ENCODE peak calls at places on chromosomes 12 and 14, in seven cellular contexts. One of them, this sample, is unnamed.

GRCh38 chr14:51436630-51437029 is 196.6 kb downstream of the TMX1 start:
- DNase-seq in AG09319: no peak
- DNase-seq in stomach: no peak
- DNase-seq in MM.1S: no peak
- DNase-seq in CD8-positive, alpha-beta T cell: no peak
- DNase-seq in activated B cell treated with CpG ODN at 0.5 μM for 24 hours: no peak
- DNase-seq in natural killer cell: no peak
- DNase-seq in this sample: no peak

GRCh38 chr14:36224176-36224575 is 47.7 kb upstream of the PTCSC3 start:
- DNase-seq in stomach: no peak
- DNase-seq in natural killer cell: no peak
- DNase-seq in CD8-positive, alpha-beta T cell: no peak
- DNase-seq in AG09319: no peak
- DNase-seq in MM.1S: no peak
- DNase-seq in activated B cell treated with CpG ODN at 0.5 μM for 24 hours: no peak
- DNase-seq in this sample: no peak

GRCh38 chr12:94761559-94761958 is 111.2 kb upstream of the TMCC3 start:
- DNase-seq in natural killer cell: no peak
- DNase-seq in AG09319: peak
- DNase-seq in activated B cell treated with CpG ODN at 0.5 μM for 24 hours: no peak
- DNase-seq in stomach: no peak
- DNase-seq in MM.1S: no peak
- DNase-seq in CD8-positive, alpha-beta T cell: no peak
- DNase-seq in this sample: peak

GRCh38 chr12:53427905-53428594 is 4.4 kb downstream of the AMHR2 start:
- DNase-seq in stomach: no peak
- DNase-seq in activated B cell treated with CpG ODN at 0.5 μM for 24 hours: no peak
- DNase-seq in AG09319: peak
- DNase-seq in natural killer cell: no peak
- DNase-seq in MM.1S: peak
- DNase-seq in CD8-positive, alpha-beta T cell: no peak
- DNase-seq in this sample: peak

GRCh38 chr12:51887476-51888315 is at the start of gene ANKRD33:
- DNase-seq in activated B cell treated with CpG ODN at 0.5 μM for 24 hours: no peak
- DNase-seq in MM.1S: no peak
- DNase-seq in stomach: peak
- DNase-seq in AG09319: no peak
- DNase-seq in CD8-positive, alpha-beta T cell: no peak
- DNase-seq in natural killer cell: no peak
- DNase-seq in this sample: no peak

GRCh38 chr14:101078892-101079221 is 175.3 kb upstream of the RTL1 start:
- DNase-seq in MM.1S: no peak
- DNase-seq in activated B cell treated with CpG ODN at 0.5 μM for 24 hours: peak
- DNase-seq in stomach: peak
- DNase-seq in natural killer cell: peak
- DNase-seq in CD8-positive, alpha-beta T cell: no peak
- DNase-seq in AG09319: no peak
- DNase-seq in this sample: no peak

GRCh38 chr12:3965096-3965495 is 91.9 kb upstream of the PARP11 start:
- DNase-seq in MM.1S: no peak
- DNase-seq in CD8-positive, alpha-beta T cell: no peak
- DNase-seq in activated B cell treated with CpG ODN at 0.5 μM for 24 hours: no peak
- DNase-seq in stomach: no peak
- DNase-seq in AG09319: no peak
- DNase-seq in natural killer cell: no peak
- DNase-seq in this sample: no peak

GRCh38 chr14:39176263-39177167 is 1.5 kb downstream of the PNN start:
- DNase-seq in MM.1S: no peak
- DNase-seq in activated B cell treated with CpG ODN at 0.5 μM for 24 hours: no peak
- DNase-seq in AG09319: no peak
- DNase-seq in CD8-positive, alpha-beta T cell: no peak
- DNase-seq in stomach: no peak
- DNase-seq in natural killer cell: no peak
- DNase-seq in this sample: no peak

GRCh38 chr12:26128180-26128579 is 3.3 kb upstream of the BHLHE41 start:
- DNase-seq in MM.1S: no peak
- DNase-seq in stomach: no peak
- DNase-seq in CD8-positive, alpha-beta T cell: no peak
- DNase-seq in AG09319: no peak
- DNase-seq in activated B cell treated with CpG ODN at 0.5 μM for 24 hours: no peak
- DNase-seq in natural killer cell: no peak
- DNase-seq in this sample: no peak

GRCh38 chr12:51393676-51394545 is 2.7 kb upstream of the GALNT6 start:
- DNase-seq in stomach: no peak
- DNase-seq in AG09319: peak
- DNase-seq in activated B cell treated with CpG ODN at 0.5 μM for 24 hours: no peak
- DNase-seq in natural killer cell: peak
- DNase-seq in MM.1S: no peak
- DNase-seq in CD8-positive, alpha-beta T cell: peak
- DNase-seq in this sample: peak

GRCh38 chr12:128783129-128783574 is 40.6 kb downstream of the SLC15A4 start:
- DNase-seq in CD8-positive, alpha-beta T cell: peak
- DNase-seq in natural killer cell: peak
- DNase-seq in MM.1S: no peak
- DNase-seq in stomach: no peak
- DNase-seq in activated B cell treated with CpG ODN at 0.5 μM for 24 hours: no peak
- DNase-seq in AG09319: no peak
- DNase-seq in this sample: peak

GRCh38 chr12:66270613-66271012 is 31.7 kb upstream of the HELB start:
- DNase-seq in stomach: no peak
- DNase-seq in natural killer cell: no peak
- DNase-seq in AG09319: no peak
- DNase-seq in MM.1S: no peak
- DNase-seq in CD8-positive, alpha-beta T cell: no peak
- DNase-seq in activated B cell treated with CpG ODN at 0.5 μM for 24 hours: no peak
- DNase-seq in this sample: no peak

GRCh38 chr14:44886860-44887595 is 74.7 kb downstream of the KLHL28 start:
- DNase-seq in MM.1S: no peak
- DNase-seq in CD8-positive, alpha-beta T cell: no peak
- DNase-seq in AG09319: no peak
- DNase-seq in activated B cell treated with CpG ODN at 0.5 μM for 24 hours: no peak
- DNase-seq in natural killer cell: no peak
- DNase-seq in stomach: no peak
- DNase-seq in this sample: no peak

GRCh38 chr14:38989917-38990546 is 113.0 kb downstream of the SEC23A start:
- DNase-seq in CD8-positive, alpha-beta T cell: no peak
- DNase-seq in natural killer cell: no peak
- DNase-seq in activated B cell treated with CpG ODN at 0.5 μM for 24 hours: no peak
- DNase-seq in stomach: no peak
- DNase-seq in AG09319: no peak
- DNase-seq in MM.1S: peak
- DNase-seq in this sample: no peak

GRCh38 chr12:112515868-112516267 is 97.1 kb downstream of the PTPN11 start:
- DNase-seq in natural killer cell: no peak
- DNase-seq in CD8-positive, alpha-beta T cell: no peak
- DNase-seq in stomach: no peak
- DNase-seq in MM.1S: no peak
- DNase-seq in activated B cell treated with CpG ODN at 0.5 μM for 24 hours: no peak
- DNase-seq in AG09319: no peak
- DNase-seq in this sample: no peak

GRCh38 chr14:50050171-50050570 is 66.2 kb downstream of the VCPKMT start:
- DNase-seq in activated B cell treated with CpG ODN at 0.5 μM for 24 hours: no peak
- DNase-seq in stomach: no peak
- DNase-seq in natural killer cell: no peak
- DNase-seq in CD8-positive, alpha-beta T cell: no peak
- DNase-seq in MM.1S: no peak
- DNase-seq in AG09319: no peak
- DNase-seq in this sample: no peak

GRCh38 chr12:132125736-132126135 is 18.4 kb downstream of the DDX51 start:
- DNase-seq in MM.1S: no peak
- DNase-seq in stomach: no peak
- DNase-seq in AG09319: no peak
- DNase-seq in natural killer cell: no peak
- DNase-seq in CD8-positive, alpha-beta T cell: no peak
- DNase-seq in activated B cell treated with CpG ODN at 0.5 μM for 24 hours: no peak
- DNase-seq in this sample: no peak

GRCh38 chr12:124904306-124905098 is 9.9 kb downstream of the UBC start:
- DNase-seq in CD8-positive, alpha-beta T cell: no peak
- DNase-seq in AG09319: peak
- DNase-seq in activated B cell treated with CpG ODN at 0.5 μM for 24 hours: no peak
- DNase-seq in stomach: peak
- DNase-seq in natural killer cell: no peak
- DNase-seq in MM.1S: no peak
- DNase-seq in this sample: peak

GRCh38 chr12:69657376-69658137 is 41.5 kb downstream of the BEST3 start:
- DNase-seq in natural killer cell: no peak
- DNase-seq in activated B cell treated with CpG ODN at 0.5 μM for 24 hours: no peak
- DNase-seq in MM.1S: no peak
- DNase-seq in AG09319: no peak
- DNase-seq in stomach: no peak
- DNase-seq in CD8-positive, alpha-beta T cell: no peak
- DNase-seq in this sample: peak

GRCh38 chr14:100313464-100314230 is 7.4 kb upstream of the SLC25A29 start:
- DNase-seq in activated B cell treated with CpG ODN at 0.5 μM for 24 hours: no peak
- DNase-seq in stomach: no peak
- DNase-seq in natural killer cell: no peak
- DNase-seq in AG09319: no peak
- DNase-seq in CD8-positive, alpha-beta T cell: no peak
- DNase-seq in MM.1S: no peak
- DNase-seq in this sample: no peak

GRCh38 chr12:117685115-117685926 is 283.5 kb downstream of the KSR2 start:
- DNase-seq in CD8-positive, alpha-beta T cell: no peak
- DNase-seq in activated B cell treated with CpG ODN at 0.5 μM for 24 hours: no peak
- DNase-seq in natural killer cell: no peak
- DNase-seq in MM.1S: no peak
- DNase-seq in AG09319: peak
- DNase-seq in stomach: no peak
- DNase-seq in this sample: peak

GRCh38 chr12:53974084-53975018 is at the start of gene HOTAIR:
- DNase-seq in AG09319: no peak
- DNase-seq in natural killer cell: no peak
- DNase-seq in MM.1S: no peak
- DNase-seq in CD8-positive, alpha-beta T cell: no peak
- DNase-seq in activated B cell treated with CpG ODN at 0.5 μM for 24 hours: no peak
- DNase-seq in stomach: no peak
- DNase-seq in this sample: no peak

GRCh38 chr14:22664261-22664660 is 20.1 kb upstream of the OR6J1 start:
- DNase-seq in activated B cell treated with CpG ODN at 0.5 μM for 24 hours: no peak
- DNase-seq in natural killer cell: no peak
- DNase-seq in stomach: no peak
- DNase-seq in CD8-positive, alpha-beta T cell: no peak
- DNase-seq in MM.1S: no peak
- DNase-seq in AG09319: no peak
- DNase-seq in this sample: no peak

GRCh38 chr14:106044949-106045596 is 518.7 kb downstream of the TMEM121 start:
- DNase-seq in MM.1S: no peak
- DNase-seq in activated B cell treated with CpG ODN at 0.5 μM for 24 hours: peak
- DNase-seq in AG09319: no peak
- DNase-seq in stomach: peak
- DNase-seq in natural killer cell: peak
- DNase-seq in CD8-positive, alpha-beta T cell: peak
- DNase-seq in this sample: no peak

GRCh38 chr12:67449591-67450052 is 180.5 kb downstream of the CAND1 start:
- DNase-seq in MM.1S: peak
- DNase-seq in AG09319: no peak
- DNase-seq in stomach: no peak
- DNase-seq in CD8-positive, alpha-beta T cell: no peak
- DNase-seq in activated B cell treated with CpG ODN at 0.5 μM for 24 hours: no peak
- DNase-seq in natural killer cell: peak
- DNase-seq in this sample: no peak

GRCh38 chr14:71266994-71267636 is 359.9 kb downstream of the PCNX1 start:
- DNase-seq in MM.1S: no peak
- DNase-seq in stomach: no peak
- DNase-seq in activated B cell treated with CpG ODN at 0.5 μM for 24 hours: no peak
- DNase-seq in CD8-positive, alpha-beta T cell: no peak
- DNase-seq in AG09319: no peak
- DNase-seq in natural killer cell: no peak
- DNase-seq in this sample: peak

GRCh38 chr12:74953697-74954096 is 255.9 kb downstream of the KCNC2 start:
- DNase-seq in AG09319: no peak
- DNase-seq in MM.1S: no peak
- DNase-seq in stomach: no peak
- DNase-seq in CD8-positive, alpha-beta T cell: no peak
- DNase-seq in natural killer cell: no peak
- DNase-seq in activated B cell treated with CpG ODN at 0.5 μM for 24 hours: no peak
- DNase-seq in this sample: no peak

GRCh38 chr12:121894633-121895032 is 6.0 kb downstream of the PSMD9 start:
- DNase-seq in MM.1S: no peak
- DNase-seq in CD8-positive, alpha-beta T cell: no peak
- DNase-seq in stomach: no peak
- DNase-seq in natural killer cell: no peak
- DNase-seq in activated B cell treated with CpG ODN at 0.5 μM for 24 hours: no peak
- DNase-seq in AG09319: no peak
- DNase-seq in this sample: peak
- TF ChIP-seq CTCF in MM.1S: no peak
- TF ChIP-seq CTCF in CD8-positive, alpha-beta T cell: no peak
- TF ChIP-seq CTCF in stomach: no peak
- TF ChIP-seq CTCF in natural killer cell: no peak
- TF ChIP-seq CTCF in activated B cell treated with CpG ODN at 0.5 μM for 24 hours: no peak
- TF ChIP-seq CTCF in AG09319: no peak
- TF ChIP-seq CTCF in this sample: peak

GRCh38 chr14:104150201-104151027 is 12.0 kb downstream of the KIF26A start:
- DNase-seq in AG09319: peak
- DNase-seq in activated B cell treated with CpG ODN at 0.5 μM for 24 hours: no peak
- DNase-seq in natural killer cell: no peak
- DNase-seq in stomach: no peak
- DNase-seq in MM.1S: no peak
- DNase-seq in CD8-positive, alpha-beta T cell: peak
- DNase-seq in this sample: peak
- TF ChIP-seq CTCF in AG09319: peak
- TF ChIP-seq CTCF in activated B cell treated with CpG ODN at 0.5 μM for 24 hours: no peak
- TF ChIP-seq CTCF in natural killer cell: no peak
- TF ChIP-seq CTCF in stomach: no peak
- TF ChIP-seq CTCF in MM.1S: no peak
- TF ChIP-seq CTCF in CD8-positive, alpha-beta T cell: no peak
- TF ChIP-seq CTCF in this sample: no peak

GRCh38 chr14:77547512-77547911 is 48.9 kb upstream of the ISM2 start:
- DNase-seq in activated B cell treated with CpG ODN at 0.5 μM for 24 hours: no peak
- DNase-seq in stomach: no peak
- DNase-seq in CD8-positive, alpha-beta T cell: no peak
- DNase-seq in natural killer cell: no peak
- DNase-seq in AG09319: no peak
- DNase-seq in MM.1S: no peak
- DNase-seq in this sample: no peak
- TF ChIP-seq CTCF in activated B cell treated with CpG ODN at 0.5 μM for 24 hours: no peak
- TF ChIP-seq CTCF in stomach: no peak
- TF ChIP-seq CTCF in CD8-positive, alpha-beta T cell: no peak
- TF ChIP-seq CTCF in natural killer cell: no peak
- TF ChIP-seq CTCF in AG09319: no peak
- TF ChIP-seq CTCF in MM.1S: no peak
- TF ChIP-seq CTCF in this sample: no peak

GRCh38 chr12:98334768-98335167 is 180.6 kb upstream of the TMPO start:
- DNase-seq in AG09319: no peak
- DNase-seq in activated B cell treated with CpG ODN at 0.5 μM for 24 hours: no peak
- DNase-seq in MM.1S: no peak
- DNase-seq in CD8-positive, alpha-beta T cell: no peak
- DNase-seq in natural killer cell: no peak
- DNase-seq in stomach: no peak
- DNase-seq in this sample: no peak

GRCh38 chr12:98329589-98329988 is 185.8 kb upstream of the TMPO start:
- DNase-seq in stomach: no peak
- DNase-seq in natural killer cell: no peak
- DNase-seq in AG09319: no peak
- DNase-seq in MM.1S: no peak
- DNase-seq in CD8-positive, alpha-beta T cell: no peak
- DNase-seq in activated B cell treated with CpG ODN at 0.5 μM for 24 hours: no peak
- DNase-seq in this sample: no peak

GRCh38 chr12:98328467-98328866 is 186.9 kb upstream of the TMPO start:
- DNase-seq in AG09319: no peak
- DNase-seq in MM.1S: no peak
- DNase-seq in activated B cell treated with CpG ODN at 0.5 μM for 24 hours: no peak
- DNase-seq in stomach: no peak
- DNase-seq in natural killer cell: no peak
- DNase-seq in CD8-positive, alpha-beta T cell: no peak
- DNase-seq in this sample: no peak

GRCh38 chr12:98332626-98333025 is 182.8 kb upstream of the TMPO start:
- DNase-seq in AG09319: no peak
- DNase-seq in MM.1S: no peak
- DNase-seq in CD8-positive, alpha-beta T cell: no peak
- DNase-seq in natural killer cell: no peak
- DNase-seq in activated B cell treated with CpG ODN at 0.5 μM for 24 hours: no peak
- DNase-seq in stomach: no peak
- DNase-seq in this sample: no peak
- TF ChIP-seq CTCF in AG09319: no peak
- TF ChIP-seq CTCF in MM.1S: no peak
- TF ChIP-seq CTCF in CD8-positive, alpha-beta T cell: no peak
- TF ChIP-seq CTCF in natural killer cell: no peak
- TF ChIP-seq CTCF in activated B cell treated with CpG ODN at 0.5 μM for 24 hours: no peak
- TF ChIP-seq CTCF in stomach: no peak
- TF ChIP-seq CTCF in this sample: no peak

This sample was measured in astrocyte of the spinal cord.